ENCODE peak calls at places on chromosomes 1 and 21, in five cellular contexts. M is PC-3, R is WERI-Rb-1, Q is hepatocyte, V is OCI-LY7. G is an unnamed sample.
A peak's percentile ranks its signal among the peaks of the same experiment; 100 is the strongest.

GRCh38 chr1:178189814-178190213 is 95.9 kb downstream of the RASAL2 start:
- DNase-seq in M (peak; percentile 43), R (peak; percentile 70), Q (peak; percentile 50), V (peak; percentile 23), G (peak; percentile 16)

GRCh38 chr1:72105201-72105600 is 177.1 kb downstream of the NEGR1 start:
- DNase-seq in M (no peak), R (no peak), Q (no peak), V (no peak), G (no peak)

GRCh38 chr1:50681931-50682330 is 258.7 kb upstream of the DMRTA2 start:
- DNase-seq in M (peak; percentile 58), R (no peak), Q (no peak), V (no peak), G (no peak)

GRCh38 chr1:25877155-25877554 is 1.6 kb upstream of the PAQR7 start:
- DNase-seq in M (no peak), R (no peak), Q (no peak), V (no peak), G (no peak)

GRCh38 chr1:30489737-30490389 is 233.5 kb downstream of the MATN1 start:
- DNase-seq in M (no peak), R (no peak), Q (no peak), V (no peak), G (no peak)

GRCh38 chr1:46084553-46085448 is 47.6 kb downstream of the PIK3R3 start:
- DNase-seq in M (peak; percentile 70), R (no peak), Q (no peak), V (no peak), G (no peak)

GRCh38 chr1:53176452-53177344 is 19.9 kb upstream of the CPT2 start:
- DNase-seq in M (peak; percentile 91), R (peak; percentile 72), Q (peak; percentile 69), V (no peak), G (peak; percentile 51)

GRCh38 chr21:33135925-33136324 is 66.0 kb downstream of the OLIG1 start:
- DNase-seq in M (no peak), R (no peak), Q (no peak), V (no peak), G (no peak)

GRCh38 chr21:41615613-41616012 is 107.7 kb upstream of the TMPRSS2 start:
- DNase-seq in M (peak; percentile 59), R (no peak), Q (no peak), V (no peak), G (no peak)

GRCh38 chr1:159790237-159790917 is 9.6 kb downstream of the DUSP23 start:
- DNase-seq in M (peak; percentile 65), R (peak; percentile 37), Q (peak; percentile 47), V (peak; percentile 21), G (peak; percentile 38)

GRCh38 chr1:25174730-25175612 is 57.3 kb downstream of the SYF2 start:
- DNase-seq in M (no peak), R (no peak), Q (no peak), V (no peak), G (no peak)

GRCh38 chr1:204419064-204419403 is 7.4 kb upstream of the PPP1R15B start:
- DNase-seq in M (peak; percentile 79), R (no peak), Q (no peak), V (no peak), G (peak; percentile 46)

GRCh38 chr1:81634294-81634693 is 166.4 kb upstream of the ADGRL2 start:
- DNase-seq in M (no peak), R (no peak), Q (no peak), V (no peak), G (no peak)

GRCh38 chr1:205590457-205590768 is 41.4 kb downstream of the ELK4 start:
- DNase-seq in M (no peak), R (peak; percentile 15), Q (no peak), V (no peak), G (no peak)

GRCh38 chr1:181391297-181391905 is 91.9 kb upstream of the CACNA1E start:
- DNase-seq in M (no peak), R (no peak), Q (no peak), V (no peak), G (no peak)

GRCh38 chr1:91400133-91400725 is 4.4 kb downstream of the HFM1 start:
- DNase-seq in M (no peak), R (peak; percentile 14), Q (no peak), V (no peak), G (no peak)

GRCh38 chr1:237042892-237043576 is 1.1 kb downstream of the RYR2 start:
- DNase-seq in M (no peak), R (peak; percentile 42), Q (peak; percentile 18), V (no peak), G (no peak)

GRCh38 chr21:15682182-15682895 is 47.4 kb upstream of the USP25 start:
- DNase-seq in M (peak; percentile 80), R (no peak), Q (no peak), V (no peak), G (peak; percentile 46)

DNA sequence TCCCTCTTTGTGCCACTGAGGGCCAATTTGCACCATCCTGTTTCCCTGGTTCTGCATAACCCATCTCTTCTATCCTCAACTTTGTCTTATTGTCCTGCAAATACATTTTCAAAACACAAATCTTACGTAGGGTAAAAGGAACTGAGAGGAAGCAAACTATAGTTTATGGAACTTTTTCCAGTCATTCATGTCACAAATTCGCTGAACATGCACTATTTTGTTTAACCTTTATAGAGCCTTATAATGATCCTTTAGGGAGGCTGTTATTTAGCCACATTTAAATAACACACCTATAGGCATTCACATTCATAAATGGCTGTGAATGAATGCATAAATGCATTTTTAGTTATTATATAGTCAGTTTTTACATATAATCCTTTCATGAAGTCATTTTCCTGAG is 85.0 kb downstream of the PLPPR5 start:
- DNase-seq in M (no peak), R (no peak), Q (no peak), V (no peak), G (no peak)
- H3K4me3 ChIP-seq in M (peak overlapping the region; percentile 33), R (no peak overlapping the region), Q (no peak overlapping the region), V (no peak overlapping the region), G (no peak overlapping the region)

GRCh38 chr1:113439272-113439660 is 49.0 kb downstream of the MAGI3 start:
- DNase-seq in M (no peak), R (no peak), Q (no peak), V (no peak), G (peak; percentile 78)
- H3K9me3 ChIP-seq in M (peaks cover under 1% of the 10 kb centered on the region), R (no peaks in the 10 kb centered on the region), Q (no peaks in the 10 kb centered on the region), V (peaks cover under 1% of the 10 kb centered on the region), G (no peaks in the 10 kb centered on the region)

GRCh38 chr1:27350673-27351540 is 9.1 kb downstream of the SYTL1 start:
- DNase-seq in M (no peak), R (no peak), Q (peak; percentile 79), V (no peak), G (peak; percentile 47)
- H3K4me3 ChIP-seq in M (no peak overlapping the region), R (no peak overlapping the region), Q (no peak overlapping the region), V (no peak overlapping the region), G (peak overlapping the region; percentile 4)

DNA sequence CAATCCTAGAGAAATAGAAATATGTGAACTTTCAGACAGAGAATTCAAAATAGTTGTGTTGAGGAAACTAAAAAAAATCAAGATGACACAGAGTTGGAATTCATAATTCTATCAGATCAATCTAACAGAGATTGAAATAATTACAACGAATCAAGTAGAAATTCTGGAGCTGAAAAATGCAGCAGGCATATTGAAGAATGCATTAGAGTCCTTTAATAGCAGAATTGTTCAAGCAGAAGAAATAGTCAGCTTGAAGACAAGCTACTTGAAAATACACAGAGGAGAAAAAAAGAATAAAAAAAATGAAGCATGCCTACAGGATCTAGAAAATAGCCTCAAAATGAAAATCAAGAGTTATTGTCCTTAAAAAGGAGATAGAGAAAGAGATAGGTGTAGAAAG is 347.1 kb downstream of the NCAM2 start:
- DNase-seq in M (no peak), R (no peak), Q (no peak), V (no peak), G (no peak)
- H3K9me3 ChIP-seq in M (peaks cover 32% of the 10 kb centered on the region), R (peaks cover 8% of the 10 kb centered on the region), Q (peaks cover 12% of the 10 kb centered on the region), V (peaks cover 37% of the 10 kb centered on the region), G (no peaks in the 10 kb centered on the region)